ENCODE peak calls at places on chromosomes 16 and 17, in six cellular contexts. X is AG04450, G is OCI-LY7, I is HCT116, W is A549, Z is heart left ventricle. Q is an unnamed sample.

GRCh38 chr17:10698116-10698818 is 873 bp downstream of the ADPRM start:
- DNase-seq in X (no peak), G (peak), I (no peak), W (no peak), Z (no peak), Q (no peak)

GRCh38 chr17:66777689-66778225 is 57.2 kb upstream of the CACNG5 start:
- DNase-seq in X (no peak), G (no peak), I (no peak), W (no peak), Z (no peak), Q (no peak)

GRCh38 chr17:43880420-43880991 is 26.8 kb downstream of the MPP2 start:
- DNase-seq in X (no peak), G (peak), I (peak), W (peak), Z (peak), Q (no peak)

GRCh38 chr17:67629963-67630320 is 87.8 kb upstream of the NOL11 start:
- DNase-seq in X (no peak), G (peak), I (peak), W (peak), Z (no peak), Q (no peak)

GRCh38 chr17:42459256-42459982 is 741 bp downstream of the ATP6V0A1 start:
- DNase-seq in X (no peak), G (peak), I (no peak), W (peak), Z (no peak), Q (peak)

GRCh38 chr16:74064120-74064735 is 232.4 kb upstream of the PSMD7 start:
- DNase-seq in X (no peak), G (no peak), I (no peak), W (no peak), Z (no peak), Q (no peak)

GRCh38 chr17:75685508-75685907 is 18.4 kb downstream of the SAP30BP start:
- DNase-seq in X (no peak), G (no peak), I (no peak), W (no peak), Z (no peak), Q (no peak)

GRCh38 chr16:86874141-86874540 is 295.8 kb downstream of the FOXL1 start:
- DNase-seq in X (no peak), G (peak), I (peak), W (no peak), Z (no peak), Q (no peak)

GRCh38 chr17:31538080-31538762 is 146.7 kb downstream of the RAB11FIP4 start:
- DNase-seq in X (no peak), G (peak), I (no peak), W (no peak), Z (no peak), Q (no peak)

GRCh38 chr17:9225305-9226101 is 204.2 kb downstream of the NTN1 start:
- DNase-seq in X (no peak), G (no peak), I (no peak), W (no peak), Z (no peak), Q (no peak)

GRCh38 chr17:47675380-47676198 is 18.4 kb upstream of the TBKBP1 start:
- DNase-seq in X (no peak), G (no peak), I (no peak), W (no peak), Z (no peak), Q (no peak)

GRCh38 chr17:50837980-50838954 is 2.9 kb downstream of the WFIKKN2 start:
- DNase-seq in X (no peak), G (no peak), I (no peak), W (no peak), Z (no peak), Q (no peak)

GRCh38 chr17:32881054-32881453 is 4.1 kb upstream of the MYO1D start:
- DNase-seq in X (no peak), G (no peak), I (no peak), W (no peak), Z (no peak), Q (no peak)

GRCh38 chr16:12386076-12386641 is 409.6 kb downstream of the SNX29 start:
- DNase-seq in X (no peak), G (no peak), I (no peak), W (no peak), Z (no peak), Q (no peak)

GRCh38 chr16:80948886-80949502 is 57.7 kb downstream of the CMC2 start:
- DNase-seq in X (no peak), G (peak), I (peak), W (peak), Z (peak), Q (no peak)

GRCh38 chr17:79115487-79115886 is 40.9 kb downstream of the ENGASE start:
- DNase-seq in X (no peak), G (no peak), I (no peak), W (no peak), Z (no peak), Q (no peak)

GRCh38 chr16:54633943-54634362 is 296.7 kb upstream of the IRX5 start:
- DNase-seq in X (no peak), G (peak), I (peak), W (peak), Z (no peak), Q (no peak)

GRCh38 chr16:67967183-67967955 is 1.1 kb downstream of the SLC12A4 start:
- DNase-seq in X (no peak), G (peak), I (no peak), W (no peak), Z (no peak), Q (no peak)

GRCh38 chr16:69166221-69166833 is 20.6 kb upstream of the SNTB2 start:
- DNase-seq in X (peak), G (no peak), I (no peak), W (no peak), Z (no peak), Q (no peak)

GRCh38 chr16:17802566-17802965 is 331.8 kb upstream of the XYLT1 start:
- DNase-seq in X (no peak), G (no peak), I (no peak), W (no peak), Z (no peak), Q (no peak)

GRCh38 chr17:17176341-17176740 is 29.8 kb downstream of the PLD6 start:
- DNase-seq in X (no peak), G (no peak), I (no peak), W (no peak), Z (peak), Q (no peak)

GRCh38 chr17:17175917-17176316 is 30.2 kb downstream of the PLD6 start:
- DNase-seq in X (no peak), G (peak), I (no peak), W (no peak), Z (peak), Q (no peak)

GRCh38 chr17:17179371-17179827 is 26.7 kb downstream of the PLD6 start:
- DNase-seq in X (no peak), G (no peak), I (no peak), W (no peak), Z (no peak), Q (no peak)

GRCh38 chr17:17175340-17175739 is 30.8 kb downstream of the PLD6 start:
- DNase-seq in X (no peak), G (no peak), I (no peak), W (no peak), Z (peak), Q (no peak)

GRCh38 chr17:17177186-17177585 is 28.9 kb downstream of the PLD6 start:
- DNase-seq in X (no peak), G (no peak), I (no peak), W (no peak), Z (peak), Q (no peak)
- H3K27ac ChIP-seq in X (no peak), G (no peak), I (no peak), W (no peak), Z (no peak), Q (no peak)

GRCh38 chr17:63345598-63345997 is 100.5 kb downstream of the CYB561 start:
- DNase-seq in X (no peak), G (no peak), I (no peak), W (no peak), Z (no peak), Q (no peak)

GRCh38 chr17:63350364-63350763 is 95.7 kb downstream of the CYB561 start:
- DNase-seq in X (no peak), G (no peak), I (no peak), W (no peak), Z (no peak), Q (no peak)

GRCh38 chr17:63354251-63354650 is 91.9 kb downstream of the CYB561 start:
- DNase-seq in X (no peak), G (no peak), I (no peak), W (no peak), Z (no peak), Q (no peak)

GRCh38 chr17:63347475-63347874 is 98.6 kb downstream of the CYB561 start:
- DNase-seq in X (no peak), G (no peak), I (no peak), W (no peak), Z (no peak), Q (no peak)

DNA sequence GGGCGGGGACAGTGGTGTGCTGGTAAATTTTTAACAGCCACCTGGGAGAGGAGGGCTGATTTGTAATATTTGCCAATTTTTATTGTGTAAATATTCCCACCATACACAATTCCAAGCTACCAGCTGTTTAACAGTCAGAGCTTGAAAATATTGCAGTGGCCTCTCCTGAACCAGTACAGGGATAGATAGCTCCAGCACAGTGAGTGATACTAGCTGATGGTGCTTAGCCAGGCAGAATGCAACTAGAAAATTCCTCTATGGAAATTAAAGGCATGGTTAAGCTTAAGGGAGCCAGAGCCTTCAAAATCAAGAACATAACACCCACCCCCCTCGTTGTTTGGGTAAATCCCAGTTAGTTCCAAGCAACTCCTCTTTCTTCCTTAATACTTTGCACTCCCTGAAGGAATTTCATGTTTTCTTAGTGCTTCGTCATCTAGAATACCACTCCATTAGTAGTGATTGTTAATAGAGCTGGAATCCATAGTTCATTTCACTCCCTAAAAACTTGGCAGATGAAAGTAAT is 96.6 kb downstream of the CYB561 start:
- DNase-seq in X (no peak), G (no peak), I (no peak), W (no peak), Z (no peak), Q (no peak)
- H3K27ac ChIP-seq in X (no peak), G (no peak), I (no peak), W (no peak), Z (no peak), Q (no peak)

GRCh38 chr16:75266738-75267630 is 15.6 kb upstream of the BCAR1 start:
- DNase-seq in X (no peak), G (no peak), I (no peak), W (no peak), Z (peak), Q (peak)

GRCh38 chr16:75264531-75264998 is 13.1 kb upstream of the BCAR1 start:
- DNase-seq in X (no peak), G (no peak), I (no peak), W (no peak), Z (peak), Q (no peak)

GRCh38 chr16:75264999-75265910 is 13.8 kb upstream of the BCAR1 start:
- DNase-seq in X (no peak), G (no peak), I (no peak), W (no peak), Z (peak), Q (peak)

GRCh38 chr16:75265911-75266701 is 14.7 kb upstream of the BCAR1 start:
- DNase-seq in X (no peak), G (peak), I (no peak), W (peak), Z (peak), Q (peak)

GRCh38 chr16:75267631-75268264 is 16.3 kb upstream of the BCAR1 start:
- DNase-seq in X (no peak), G (no peak), I (peak), W (peak), Z (peak), Q (no peak)
- H3K27ac ChIP-seq in X (peak), G (no peak), I (peak), W (peak), Z (peak), Q (peak)

DNA sequence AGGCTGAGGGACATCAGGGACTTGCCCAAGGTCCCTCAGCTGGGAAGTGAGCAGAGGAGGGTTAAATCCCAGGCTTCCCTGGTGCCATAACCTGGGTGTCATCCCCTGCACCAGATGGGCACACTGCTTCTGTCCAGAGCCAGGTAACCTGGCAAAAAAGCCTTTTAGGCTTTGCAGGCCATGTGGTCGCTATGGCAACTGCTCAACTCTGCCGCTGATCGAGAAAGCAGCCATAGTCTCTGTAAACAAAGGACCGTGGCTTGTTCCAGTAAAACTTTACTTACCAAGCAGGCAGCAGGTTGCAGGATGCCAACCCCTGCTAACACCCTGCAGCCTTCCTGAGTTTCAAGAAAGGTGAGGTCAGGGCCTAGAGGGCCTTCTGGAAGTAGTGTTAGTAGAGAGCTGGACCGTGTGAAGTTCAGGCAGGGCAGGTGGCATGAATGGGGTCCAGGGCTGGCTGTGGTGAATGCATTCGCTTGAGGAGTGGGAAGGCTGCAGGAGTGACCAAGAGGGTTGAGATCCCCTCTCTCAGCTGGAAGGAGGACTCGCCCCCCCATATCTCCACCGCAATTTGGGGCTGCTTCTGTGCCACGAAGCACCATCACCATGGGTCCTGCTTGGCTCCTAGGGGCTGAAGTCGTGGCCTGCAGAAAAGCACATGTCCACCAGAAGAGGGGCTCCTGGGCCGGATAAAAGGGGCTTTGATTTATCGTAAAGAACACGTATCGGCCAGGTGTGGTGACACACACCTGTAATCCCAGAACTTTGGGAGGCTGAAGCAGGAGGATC is 91.3 kb downstream of the SOCS1 start:
- DNase-seq in X (no peak), G (no peak), I (no peak), W (no peak), Z (no peak), Q (no peak)
- H3K27ac ChIP-seq in X (no peak), G (no peak), I (no peak), W (no peak), Z (no peak), Q (no peak)

GRCh38 chr17:2394775-2395191 is 6.1 kb downstream of the MNT start:
- DNase-seq in X (no peak), G (no peak), I (no peak), W (no peak), Z (peak), Q (no peak)
- H3K27ac ChIP-seq in X (no peak), G (no peak), I (peak), W (peak), Z (peak), Q (peak)

DNA sequence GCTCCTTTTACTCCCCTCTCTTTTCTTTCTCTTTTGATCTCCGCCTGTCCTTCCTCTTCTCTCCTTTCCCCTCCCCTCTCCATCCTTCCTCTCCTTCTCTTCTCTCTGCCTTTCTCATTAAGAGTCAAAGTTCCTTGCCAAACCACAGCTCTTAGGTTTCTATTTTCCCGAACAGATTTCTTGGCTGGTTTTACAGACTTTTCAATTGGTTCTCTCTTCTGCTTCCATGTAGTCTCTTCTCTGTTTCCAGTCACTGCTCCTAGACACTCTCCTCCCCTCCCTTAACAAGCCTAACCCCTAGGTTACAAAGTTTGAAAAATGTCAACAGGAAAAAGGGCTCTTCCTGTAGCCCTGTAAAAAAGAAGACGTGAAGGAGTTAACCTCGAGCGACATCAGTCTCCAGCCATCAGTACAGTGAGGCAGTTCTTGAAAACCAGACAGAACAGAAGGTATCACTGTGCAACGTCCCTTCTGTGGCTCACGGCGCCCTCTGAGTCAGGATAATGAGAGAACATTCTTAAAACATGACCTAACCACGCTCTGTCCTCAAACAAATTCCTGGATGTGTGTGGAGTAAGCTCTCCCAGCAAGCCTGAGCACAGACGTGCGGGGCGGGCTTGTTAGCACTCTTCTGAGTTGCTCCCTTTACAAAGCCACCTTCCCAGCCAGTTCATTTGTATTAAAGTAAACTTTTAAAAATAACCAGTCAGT is 11.6 kb upstream of the MARCHF10 start:
- DNase-seq in X (peak), G (no peak), I (peak), W (peak), Z (peak), Q (no peak)
- H3K27ac ChIP-seq in X (peak), G (no peak), I (no peak), W (peak), Z (peak), Q (no peak)

GRCh38 chr17:77495575-77495974 is 354.8 kb downstream of the SEC14L1 start:
- DNase-seq in X (no peak), G (no peak), I (no peak), W (no peak), Z (no peak), Q (no peak)
- H3K27ac ChIP-seq in X (no peak), G (peak), I (no peak), W (no peak), Z (no peak), Q (no peak)

GRCh38 chr17:35847006-35847405 is 21.7 kb downstream of the HEATR9 start:
- DNase-seq in X (no peak), G (no peak), I (no peak), W (no peak), Z (no peak), Q (no peak)
- H3K27ac ChIP-seq in X (no peak), G (no peak), I (no peak), W (no peak), Z (no peak), Q (peak)

Q was measured in substantia nigra.